ENCODE peak calls at places on chromosomes 3 and 15, in six cellular contexts. One of them, this sample, is unnamed.

GRCh38 chr15:84911879-84912660 is 27.6 kb downstream of the SLC28A1 start:
- DNase-seq in neuronal stem cell: no peak
- DNase-seq in H1: no peak
- DNase-seq in IMR-90: peak
- DNase-seq in mesenchymal stem cell: peak
- DNase-seq in mesendoderm: no peak
- DNase-seq in this sample: no peak

GRCh38 chr3:169574531-169574930 is 89.0 kb downstream of the MECOM start:
- DNase-seq in mesendoderm: no peak
- DNase-seq in H1: no peak
- DNase-seq in neuronal stem cell: no peak
- DNase-seq in mesenchymal stem cell: no peak
- DNase-seq in IMR-90: no peak
- DNase-seq in this sample: no peak

GRCh38 chr15:76968310-76968709 is 26.6 kb upstream of the PSTPIP1 start:
- DNase-seq in IMR-90: peak
- DNase-seq in mesendoderm: peak
- DNase-seq in neuronal stem cell: no peak
- DNase-seq in H1: no peak
- DNase-seq in mesenchymal stem cell: no peak
- DNase-seq in this sample: no peak

GRCh38 chr15:80455668-80456442 is 51.7 kb downstream of the ARNT2 start:
- DNase-seq in mesenchymal stem cell: peak
- DNase-seq in H1: peak
- DNase-seq in IMR-90: peak
- DNase-seq in neuronal stem cell: peak
- DNase-seq in mesendoderm: peak
- DNase-seq in this sample: peak

GRCh38 chr3:37969601-37970100 is 20.9 kb upstream of the VILL start:
- DNase-seq in H1: no peak
- DNase-seq in IMR-90: no peak
- DNase-seq in neuronal stem cell: no peak
- DNase-seq in mesendoderm: no peak
- DNase-seq in mesenchymal stem cell: no peak
- DNase-seq in this sample: peak

GRCh38 chr15:81029416-81030367 is 29.0 kb downstream of the TLNRD1 start:
- DNase-seq in IMR-90: peak
- DNase-seq in mesendoderm: no peak
- DNase-seq in mesenchymal stem cell: no peak
- DNase-seq in neuronal stem cell: no peak
- DNase-seq in H1: no peak
- DNase-seq in this sample: no peak

GRCh38 chr3:69294014-69294771 is 91.7 kb downstream of the FRMD4B start:
- DNase-seq in mesendoderm: peak
- DNase-seq in IMR-90: no peak
- DNase-seq in mesenchymal stem cell: peak
- DNase-seq in neuronal stem cell: no peak
- DNase-seq in H1: no peak
- DNase-seq in this sample: no peak

GRCh38 chr15:25368855-25369254 is 70.0 kb downstream of the UBE3A start:
- DNase-seq in IMR-90: peak
- DNase-seq in neuronal stem cell: no peak
- DNase-seq in mesendoderm: peak
- DNase-seq in H1: no peak
- DNase-seq in mesenchymal stem cell: no peak
- DNase-seq in this sample: no peak

GRCh38 chr15:101156061-101156460 is 95.8 kb downstream of the CHSY1 start:
- DNase-seq in mesendoderm: no peak
- DNase-seq in H1: no peak
- DNase-seq in neuronal stem cell: no peak
- DNase-seq in mesenchymal stem cell: no peak
- DNase-seq in IMR-90: no peak
- DNase-seq in this sample: no peak

GRCh38 chr15:43134157-43134637 is 811 bp downstream of the TMEM62 start:
- DNase-seq in H1: no peak
- DNase-seq in IMR-90: no peak
- DNase-seq in mesenchymal stem cell: no peak
- DNase-seq in mesendoderm: no peak
- DNase-seq in neuronal stem cell: no peak
- DNase-seq in this sample: peak

GRCh38 chr3:187367561-187368103 is 553 bp upstream of the RTP4 start:
- DNase-seq in neuronal stem cell: no peak
- DNase-seq in IMR-90: no peak
- DNase-seq in mesendoderm: no peak
- DNase-seq in H1: no peak
- DNase-seq in mesenchymal stem cell: no peak
- DNase-seq in this sample: no peak

GRCh38 chr15:31299588-31300207 is 26.9 kb upstream of the KLF13 start:
- DNase-seq in H1: peak
- DNase-seq in IMR-90: no peak
- DNase-seq in mesendoderm: no peak
- DNase-seq in neuronal stem cell: no peak
- DNase-seq in mesenchymal stem cell: no peak
- DNase-seq in this sample: no peak

GRCh38 chr15:34799149-34799824 is 3.9 kb upstream of the ACTC1 start:
- DNase-seq in mesendoderm: peak
- DNase-seq in mesenchymal stem cell: peak
- DNase-seq in neuronal stem cell: no peak
- DNase-seq in IMR-90: no peak
- DNase-seq in H1: peak
- DNase-seq in this sample: peak

GRCh38 chr15:23539892-23540291 is 25.6 kb upstream of the MKRN3 start:
- DNase-seq in mesendoderm: no peak
- DNase-seq in mesenchymal stem cell: no peak
- DNase-seq in IMR-90: no peak
- DNase-seq in neuronal stem cell: no peak
- DNase-seq in H1: no peak
- DNase-seq in this sample: no peak

GRCh38 chr15:68377766-68378165 is 54.2 kb downstream of the ITGA11 start:
- DNase-seq in H1: peak
- DNase-seq in mesenchymal stem cell: no peak
- DNase-seq in mesendoderm: no peak
- DNase-seq in IMR-90: no peak
- DNase-seq in neuronal stem cell: no peak
- DNase-seq in this sample: no peak

GRCh38 chr3:77186319-77186718 is 146.4 kb downstream of the ROBO2 start:
- DNase-seq in H1: no peak
- DNase-seq in neuronal stem cell: no peak
- DNase-seq in IMR-90: no peak
- DNase-seq in mesendoderm: no peak
- DNase-seq in mesenchymal stem cell: no peak
- DNase-seq in this sample: no peak

GRCh38 chr15:70197318-70197944 is 99.7 kb upstream of the TLE3 start:
- DNase-seq in mesendoderm: no peak
- DNase-seq in mesenchymal stem cell: no peak
- DNase-seq in IMR-90: no peak
- DNase-seq in H1: no peak
- DNase-seq in neuronal stem cell: no peak
- DNase-seq in this sample: no peak

GRCh38 chr15:63978511-63979226 is 67.6 kb downstream of the DAPK2 start:
- DNase-seq in mesendoderm: no peak
- DNase-seq in IMR-90: no peak
- DNase-seq in H1: peak
- DNase-seq in mesenchymal stem cell: no peak
- DNase-seq in neuronal stem cell: no peak
- DNase-seq in this sample: peak

GRCh38 chr3:59992578-59992977 is 942.8 kb upstream of the CFAP20DC start:
- DNase-seq in mesenchymal stem cell: no peak
- DNase-seq in H1: no peak
- DNase-seq in mesendoderm: no peak
- DNase-seq in neuronal stem cell: no peak
- DNase-seq in IMR-90: no peak
- DNase-seq in this sample: no peak
- H3K27ac ChIP-seq in mesenchymal stem cell: no peak
- H3K27ac ChIP-seq in H1: no peak
- H3K27ac ChIP-seq in mesendoderm: no peak
- H3K27ac ChIP-seq in neuronal stem cell: no peak
- H3K27ac ChIP-seq in IMR-90: no peak
- H3K27ac ChIP-seq in this sample: no peak

GRCh38 chr15:92290359-92290992 is 103.2 kb upstream of the ST8SIA2 start:
- DNase-seq in IMR-90: no peak
- DNase-seq in H1: no peak
- DNase-seq in mesenchymal stem cell: no peak
- DNase-seq in neuronal stem cell: no peak
- DNase-seq in mesendoderm: no peak
- DNase-seq in this sample: no peak
- H4K8ac ChIP-seq in IMR-90: no peak
- H4K8ac ChIP-seq in H1: no peak
- H4K8ac ChIP-seq in mesenchymal stem cell: no peak
- H4K8ac ChIP-seq in neuronal stem cell: no peak
- H4K8ac ChIP-seq in mesendoderm: no peak
- H4K8ac ChIP-seq in this sample: no peak

GRCh38 chr3:11568503-11569155 is 75.1 kb downstream of the VGLL4 start:
- DNase-seq in H1: no peak
- DNase-seq in IMR-90: peak
- DNase-seq in neuronal stem cell: no peak
- DNase-seq in mesenchymal stem cell: peak
- DNase-seq in mesendoderm: no peak
- DNase-seq in this sample: no peak

GRCh38 chr3:11569156-11569741 is 74.5 kb downstream of the VGLL4 start:
- DNase-seq in neuronal stem cell: no peak
- DNase-seq in H1: no peak
- DNase-seq in mesenchymal stem cell: no peak
- DNase-seq in IMR-90: no peak
- DNase-seq in mesendoderm: no peak
- DNase-seq in this sample: no peak

GRCh38 chr3:11567516-11568467 is 75.9 kb downstream of the VGLL4 start:
- DNase-seq in mesendoderm: no peak
- DNase-seq in IMR-90: peak
- DNase-seq in H1: no peak
- DNase-seq in mesenchymal stem cell: peak
- DNase-seq in neuronal stem cell: no peak
- DNase-seq in this sample: no peak

GRCh38 chr3:11570251-11570650 is 73.5 kb downstream of the VGLL4 start:
- DNase-seq in H1: no peak
- DNase-seq in mesendoderm: no peak
- DNase-seq in IMR-90: no peak
- DNase-seq in mesenchymal stem cell: no peak
- DNase-seq in neuronal stem cell: no peak
- DNase-seq in this sample: no peak

DNA sequence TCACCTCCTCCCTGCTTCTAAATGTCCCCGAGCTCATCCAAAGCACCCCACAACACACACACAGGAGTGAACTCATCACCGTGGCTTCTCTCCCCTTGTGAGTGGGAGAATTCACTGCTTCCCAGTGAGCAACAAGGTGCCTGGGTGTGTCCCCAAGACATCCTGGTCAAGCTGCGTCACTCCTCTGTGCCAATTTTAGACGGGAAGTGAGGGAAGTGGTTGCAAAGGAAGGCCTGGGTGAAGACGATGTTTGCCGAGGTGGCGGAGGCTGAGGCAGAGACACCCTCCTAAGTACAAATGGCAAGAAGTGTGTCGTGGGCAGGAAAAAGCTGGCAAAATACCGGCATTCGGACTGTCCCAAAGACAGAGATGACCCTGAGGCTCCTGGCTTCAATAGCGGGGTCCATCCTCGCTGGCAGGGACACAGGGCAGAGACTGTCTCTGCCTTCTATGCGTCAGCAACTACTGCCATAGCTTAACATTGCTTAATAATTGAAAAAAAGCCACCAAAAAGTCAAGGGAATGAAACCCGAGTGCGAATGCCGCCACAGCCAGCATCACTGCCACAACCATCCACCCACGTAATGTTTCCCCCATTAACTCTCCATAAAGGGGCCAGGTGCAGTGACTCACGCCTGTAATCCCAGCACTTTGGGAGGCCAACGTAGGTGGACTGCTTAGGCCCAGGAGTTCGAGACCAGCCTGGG is 72.8 kb downstream of the VGLL4 start:
- DNase-seq in IMR-90: no peak
- DNase-seq in H1: no peak
- DNase-seq in mesenchymal stem cell: no peak
- DNase-seq in neuronal stem cell: no peak
- DNase-seq in mesendoderm: no peak
- DNase-seq in this sample: no peak
- H3K27ac ChIP-seq in IMR-90: peak
- H3K27ac ChIP-seq in H1: no peak
- H3K27ac ChIP-seq in mesenchymal stem cell: no peak
- H3K27ac ChIP-seq in neuronal stem cell: no peak
- H3K27ac ChIP-seq in mesendoderm: no peak
- H3K27ac ChIP-seq in this sample: no peak

DNA sequence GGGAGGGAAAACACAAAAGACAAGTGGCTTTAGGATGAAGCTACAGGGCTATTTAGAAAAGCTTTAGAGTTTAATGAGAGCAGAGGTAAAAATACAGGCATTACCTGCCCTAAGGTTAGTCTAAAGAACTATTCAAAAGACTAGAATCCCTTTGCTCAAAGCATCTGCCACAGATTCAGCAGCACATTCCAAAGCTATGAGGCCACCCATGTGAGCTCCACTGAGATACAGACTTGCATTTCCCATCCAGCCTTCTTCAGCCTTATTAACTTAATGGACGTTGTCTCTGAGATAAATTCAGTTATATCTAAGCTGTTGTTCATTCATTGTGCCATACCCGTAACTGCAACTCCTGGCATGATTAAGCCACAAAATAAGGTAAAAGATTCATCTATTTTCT is 25.4 kb downstream of the CXCR6 start:
- DNase-seq in neuronal stem cell: no peak
- DNase-seq in mesendoderm: peak
- DNase-seq in IMR-90: peak
- DNase-seq in mesenchymal stem cell: peak
- DNase-seq in H1: no peak
- DNase-seq in this sample: no peak
- H4K8ac ChIP-seq in neuronal stem cell: no peak
- H4K8ac ChIP-seq in mesendoderm: no peak
- H4K8ac ChIP-seq in IMR-90: no peak
- H4K8ac ChIP-seq in mesenchymal stem cell: no peak
- H4K8ac ChIP-seq in H1: no peak
- H4K8ac ChIP-seq in this sample: no peak

GRCh38 chr3:72346526-72346926 is 501.7 kb downstream of the SHQ1 start:
- DNase-seq in mesenchymal stem cell: peak
- DNase-seq in neuronal stem cell: no peak
- DNase-seq in H1: no peak
- DNase-seq in mesendoderm: peak
- DNase-seq in IMR-90: peak
- DNase-seq in this sample: no peak
- H3K27ac ChIP-seq in mesenchymal stem cell: peak
- H3K27ac ChIP-seq in neuronal stem cell: no peak
- H3K27ac ChIP-seq in H1: no peak
- H3K27ac ChIP-seq in mesendoderm: no peak
- H3K27ac ChIP-seq in IMR-90: peak
- H3K27ac ChIP-seq in this sample: no peak